ENCODE peak calls at places on chromosome 14, in eight cellular contexts. One of them, this sample, is unnamed.

GRCh38 chr14:88470542-88471440 is 84.0 kb downstream of the PTPN21 start:
- DNase-seq in pons: peak; percentile 16
- DNase-seq in sigmoid colon: no peak
- DNase-seq in Kasumi-1: no peak
- DNase-seq in head of caudate nucleus: no peak
- DNase-seq in activated T-helper 1 cell treated with anti-CD3 and anti-CD28 coated beads, Interleukin-2, amount 50 U/mL, for 16 hours: no peak
- DNase-seq in C1 segment of cervical spinal cord: no peak
- DNase-seq in A549: no peak
- DNase-seq in this sample: no peak

GRCh38 chr14:22556021-22556989 is 32.7 kb downstream of the DAD1 start:
- DNase-seq in Kasumi-1: peak; percentile 76
- DNase-seq in A549: no peak
- DNase-seq in C1 segment of cervical spinal cord: no peak
- DNase-seq in activated T-helper 1 cell treated with anti-CD3 and anti-CD28 coated beads, Interleukin-2, amount 50 U/mL, for 16 hours: peak; percentile 92
- DNase-seq in sigmoid colon: peak; percentile 71
- DNase-seq in pons: no peak
- DNase-seq in head of caudate nucleus: no peak
- DNase-seq in this sample: peak; percentile 87

GRCh38 chr14:28577711-28578131 is 188.9 kb upstream of the FOXG1 start:
- DNase-seq in sigmoid colon: no peak
- DNase-seq in activated T-helper 1 cell treated with anti-CD3 and anti-CD28 coated beads, Interleukin-2, amount 50 U/mL, for 16 hours: no peak
- DNase-seq in A549: peak; percentile 18
- DNase-seq in Kasumi-1: no peak
- DNase-seq in head of caudate nucleus: no peak
- DNase-seq in C1 segment of cervical spinal cord: no peak
- DNase-seq in pons: no peak
- DNase-seq in this sample: no peak

GRCh38 chr14:76394569-76394968 is 18.6 kb downstream of the ESRRB start:
- DNase-seq in sigmoid colon: no peak
- DNase-seq in A549: no peak
- DNase-seq in pons: no peak
- DNase-seq in C1 segment of cervical spinal cord: no peak
- DNase-seq in activated T-helper 1 cell treated with anti-CD3 and anti-CD28 coated beads, Interleukin-2, amount 50 U/mL, for 16 hours: no peak
- DNase-seq in Kasumi-1: no peak
- DNase-seq in head of caudate nucleus: no peak
- DNase-seq in this sample: no peak

GRCh38 chr14:66087231-66087630 is 398.9 kb upstream of the CCDC196 start:
- DNase-seq in C1 segment of cervical spinal cord: no peak
- DNase-seq in head of caudate nucleus: no peak
- DNase-seq in Kasumi-1: no peak
- DNase-seq in activated T-helper 1 cell treated with anti-CD3 and anti-CD28 coated beads, Interleukin-2, amount 50 U/mL, for 16 hours: no peak
- DNase-seq in A549: no peak
- DNase-seq in pons: no peak
- DNase-seq in sigmoid colon: no peak
- DNase-seq in this sample: no peak

GRCh38 chr14:104891121-104891551 is 26.1 kb downstream of the CEP170B start:
- DNase-seq in C1 segment of cervical spinal cord: no peak
- DNase-seq in pons: no peak
- DNase-seq in activated T-helper 1 cell treated with anti-CD3 and anti-CD28 coated beads, Interleukin-2, amount 50 U/mL, for 16 hours: no peak
- DNase-seq in A549: no peak
- DNase-seq in Kasumi-1: no peak
- DNase-seq in head of caudate nucleus: no peak
- DNase-seq in sigmoid colon: no peak
- DNase-seq in this sample: peak; percentile 68

GRCh38 chr14:52551696-52552062 is 626 bp downstream of the TXNDC16 start:
- DNase-seq in sigmoid colon: no peak
- DNase-seq in activated T-helper 1 cell treated with anti-CD3 and anti-CD28 coated beads, Interleukin-2, amount 50 U/mL, for 16 hours: no peak
- DNase-seq in C1 segment of cervical spinal cord: no peak
- DNase-seq in Kasumi-1: peak; percentile 75
- DNase-seq in pons: peak; percentile 61
- DNase-seq in A549: peak; percentile 30
- DNase-seq in head of caudate nucleus: peak; percentile 28
- DNase-seq in this sample: no peak

GRCh38 chr14:102776761-102777710 is at the start of gene TRAF3:
- DNase-seq in head of caudate nucleus: peak; percentile 71
- DNase-seq in Kasumi-1: peak; percentile 19
- DNase-seq in A549: peak; percentile 42
- DNase-seq in pons: peak; percentile 56
- DNase-seq in activated T-helper 1 cell treated with anti-CD3 and anti-CD28 coated beads, Interleukin-2, amount 50 U/mL, for 16 hours: peak; percentile 68
- DNase-seq in C1 segment of cervical spinal cord: peak; percentile 50
- DNase-seq in sigmoid colon: peak; percentile 75
- DNase-seq in this sample: peak; percentile 92

GRCh38 chr14:90654831-90655276 is 161.4 kb downstream of the TTC7B start:
- DNase-seq in head of caudate nucleus: no peak
- DNase-seq in Kasumi-1: no peak
- DNase-seq in sigmoid colon: no peak
- DNase-seq in pons: no peak
- DNase-seq in C1 segment of cervical spinal cord: no peak
- DNase-seq in activated T-helper 1 cell treated with anti-CD3 and anti-CD28 coated beads, Interleukin-2, amount 50 U/mL, for 16 hours: no peak
- DNase-seq in A549: no peak
- DNase-seq in this sample: no peak

GRCh38 chr14:67733609-67734008 is 31.9 kb downstream of the RDH12 start:
- DNase-seq in A549: no peak
- DNase-seq in pons: no peak
- DNase-seq in Kasumi-1: no peak
- DNase-seq in head of caudate nucleus: no peak
- DNase-seq in sigmoid colon: no peak
- DNase-seq in activated T-helper 1 cell treated with anti-CD3 and anti-CD28 coated beads, Interleukin-2, amount 50 U/mL, for 16 hours: no peak
- DNase-seq in C1 segment of cervical spinal cord: no peak
- DNase-seq in this sample: no peak

GRCh38 chr14:104359969-104360442 is 219.6 kb upstream of the C14orf180 start:
- DNase-seq in pons: no peak
- DNase-seq in Kasumi-1: no peak
- DNase-seq in sigmoid colon: peak; percentile 52
- DNase-seq in A549: no peak
- DNase-seq in activated T-helper 1 cell treated with anti-CD3 and anti-CD28 coated beads, Interleukin-2, amount 50 U/mL, for 16 hours: no peak
- DNase-seq in C1 segment of cervical spinal cord: no peak
- DNase-seq in head of caudate nucleus: no peak
- DNase-seq in this sample: peak; percentile 75

GRCh38 chr14:55038708-55039107 is 11.7 kb downstream of the SOCS4 start:
- DNase-seq in pons: no peak
- DNase-seq in Kasumi-1: no peak
- DNase-seq in C1 segment of cervical spinal cord: no peak
- DNase-seq in sigmoid colon: no peak
- DNase-seq in head of caudate nucleus: no peak
- DNase-seq in A549: no peak
- DNase-seq in activated T-helper 1 cell treated with anti-CD3 and anti-CD28 coated beads, Interleukin-2, amount 50 U/mL, for 16 hours: no peak
- DNase-seq in this sample: no peak

GRCh38 chr14:81023095-81023710 is 67.8 kb downstream of the TSHR start:
- DNase-seq in C1 segment of cervical spinal cord: no peak
- DNase-seq in Kasumi-1: no peak
- DNase-seq in pons: no peak
- DNase-seq in head of caudate nucleus: no peak
- DNase-seq in activated T-helper 1 cell treated with anti-CD3 and anti-CD28 coated beads, Interleukin-2, amount 50 U/mL, for 16 hours: no peak
- DNase-seq in A549: no peak
- DNase-seq in sigmoid colon: no peak
- DNase-seq in this sample: no peak

GRCh38 chr14:92880851-92881250 is 42.1 kb upstream of the CHGA start:
- DNase-seq in head of caudate nucleus: peak; percentile 20
- DNase-seq in pons: peak; percentile 34
- DNase-seq in C1 segment of cervical spinal cord: no peak
- DNase-seq in Kasumi-1: peak; percentile 17
- DNase-seq in sigmoid colon: no peak
- DNase-seq in A549: peak; percentile 37
- DNase-seq in activated T-helper 1 cell treated with anti-CD3 and anti-CD28 coated beads, Interleukin-2, amount 50 U/mL, for 16 hours: no peak
- DNase-seq in this sample: no peak

GRCh38 chr14:35875296-35875695 is 49.2 kb downstream of the BRMS1L start:
- DNase-seq in Kasumi-1: no peak
- DNase-seq in activated T-helper 1 cell treated with anti-CD3 and anti-CD28 coated beads, Interleukin-2, amount 50 U/mL, for 16 hours: no peak
- DNase-seq in pons: no peak
- DNase-seq in A549: no peak
- DNase-seq in sigmoid colon: no peak
- DNase-seq in C1 segment of cervical spinal cord: no peak
- DNase-seq in head of caudate nucleus: no peak
- DNase-seq in this sample: no peak

GRCh38 chr14:58315606-58316005 is 17.3 kb downstream of the ARID4A start:
- DNase-seq in A549: no peak
- DNase-seq in activated T-helper 1 cell treated with anti-CD3 and anti-CD28 coated beads, Interleukin-2, amount 50 U/mL, for 16 hours: no peak
- DNase-seq in C1 segment of cervical spinal cord: no peak
- DNase-seq in Kasumi-1: no peak
- DNase-seq in head of caudate nucleus: no peak
- DNase-seq in sigmoid colon: no peak
- DNase-seq in pons: no peak
- DNase-seq in this sample: no peak